ENCODE peak calls at places on chromosomes 4 and X, in ten cellular contexts. One of them, this sample, is unnamed. For H3K4me1 and H3K36me3, the result is how much of the 10 kb centered on the place peaks cover.

GRCh38 chr4:140135529-140136021 is 18.4 kb downstream of the MAML3 start:
- DNase-seq in naive thymus-derived CD4-positive, alpha-beta T cell: no peak
- DNase-seq in PC-9: no peak
- DNase-seq in SK-N-SH: peak
- DNase-seq in mucosa of descending colon: no peak
- DNase-seq in body of pancreas: peak
- DNase-seq in H1: no peak
- DNase-seq in lung: no peak
- DNase-seq in aorta: peak
- DNase-seq in effector memory CD4-positive, alpha-beta T cell: no peak
- DNase-seq in this sample: peak

GRCh38 chr4:39950861-39951481 is 26.7 kb downstream of the PDS5A start:
- DNase-seq in body of pancreas: no peak
- DNase-seq in SK-N-SH: peak
- DNase-seq in effector memory CD4-positive, alpha-beta T cell: no peak
- DNase-seq in mucosa of descending colon: no peak
- DNase-seq in aorta: no peak
- DNase-seq in H1: no peak
- DNase-seq in naive thymus-derived CD4-positive, alpha-beta T cell: no peak
- DNase-seq in lung: no peak
- DNase-seq in PC-9: no peak
- DNase-seq in this sample: no peak

GRCh38 chrX:41397228-41397627 is 49.9 kb upstream of the NYX start:
- DNase-seq in SK-N-SH: no peak
- DNase-seq in effector memory CD4-positive, alpha-beta T cell: no peak
- DNase-seq in H1: no peak
- DNase-seq in mucosa of descending colon: no peak
- DNase-seq in naive thymus-derived CD4-positive, alpha-beta T cell: no peak
- DNase-seq in body of pancreas: no peak
- DNase-seq in PC-9: no peak
- DNase-seq in aorta: no peak
- DNase-seq in lung: no peak
- DNase-seq in this sample: no peak

GRCh38 chrX:38636949-38637819 is 75.8 kb downstream of the TSPAN7 start:
- DNase-seq in effector memory CD4-positive, alpha-beta T cell: no peak
- DNase-seq in aorta: peak
- DNase-seq in SK-N-SH: no peak
- DNase-seq in naive thymus-derived CD4-positive, alpha-beta T cell: no peak
- DNase-seq in PC-9: no peak
- DNase-seq in body of pancreas: peak
- DNase-seq in lung: no peak
- DNase-seq in mucosa of descending colon: no peak
- DNase-seq in H1: no peak
- DNase-seq in this sample: peak

GRCh38 chr4:151917145-151917775 is 156.5 kb upstream of the GATB start:
- DNase-seq in PC-9: no peak
- DNase-seq in mucosa of descending colon: no peak
- DNase-seq in effector memory CD4-positive, alpha-beta T cell: no peak
- DNase-seq in lung: no peak
- DNase-seq in aorta: no peak
- DNase-seq in body of pancreas: no peak
- DNase-seq in SK-N-SH: no peak
- DNase-seq in H1: no peak
- DNase-seq in naive thymus-derived CD4-positive, alpha-beta T cell: no peak
- DNase-seq in this sample: no peak

GRCh38 chr4:48139688-48140087 is 5.6 kb upstream of the TXK start:
- DNase-seq in effector memory CD4-positive, alpha-beta T cell: no peak
- DNase-seq in lung: no peak
- DNase-seq in body of pancreas: peak
- DNase-seq in SK-N-SH: no peak
- DNase-seq in H1: no peak
- DNase-seq in aorta: no peak
- DNase-seq in naive thymus-derived CD4-positive, alpha-beta T cell: peak
- DNase-seq in PC-9: no peak
- DNase-seq in mucosa of descending colon: no peak
- DNase-seq in this sample: no peak

GRCh38 chr4:16236402-16237023 is 10.2 kb upstream of the TAPT1 start:
- DNase-seq in lung: no peak
- DNase-seq in effector memory CD4-positive, alpha-beta T cell: no peak
- DNase-seq in H1: no peak
- DNase-seq in naive thymus-derived CD4-positive, alpha-beta T cell: no peak
- DNase-seq in SK-N-SH: no peak
- DNase-seq in aorta: no peak
- DNase-seq in body of pancreas: no peak
- DNase-seq in PC-9: no peak
- DNase-seq in mucosa of descending colon: no peak
- DNase-seq in this sample: no peak

GRCh38 chr4:95091272-95091671 is 333.5 kb downstream of the BMPR1B start:
- DNase-seq in H1: no peak
- DNase-seq in SK-N-SH: no peak
- DNase-seq in mucosa of descending colon: no peak
- DNase-seq in naive thymus-derived CD4-positive, alpha-beta T cell: no peak
- DNase-seq in effector memory CD4-positive, alpha-beta T cell: no peak
- DNase-seq in aorta: no peak
- DNase-seq in body of pancreas: no peak
- DNase-seq in PC-9: no peak
- DNase-seq in lung: no peak
- DNase-seq in this sample: no peak

GRCh38 chr4:47913858-47914218 is 545 bp downstream of the NFXL1 start:
- DNase-seq in SK-N-SH: no peak
- DNase-seq in mucosa of descending colon: peak
- DNase-seq in effector memory CD4-positive, alpha-beta T cell: peak
- DNase-seq in aorta: peak
- DNase-seq in PC-9: no peak
- DNase-seq in H1: no peak
- DNase-seq in body of pancreas: peak
- DNase-seq in lung: peak
- DNase-seq in naive thymus-derived CD4-positive, alpha-beta T cell: no peak
- DNase-seq in this sample: peak

GRCh38 chrX:40471965-40472648 is 108.7 kb upstream of the ATP6AP2 start:
- DNase-seq in naive thymus-derived CD4-positive, alpha-beta T cell: peak
- DNase-seq in PC-9: no peak
- DNase-seq in SK-N-SH: peak
- DNase-seq in aorta: peak
- DNase-seq in mucosa of descending colon: peak
- DNase-seq in effector memory CD4-positive, alpha-beta T cell: no peak
- DNase-seq in body of pancreas: peak
- DNase-seq in lung: peak
- DNase-seq in H1: no peak
- DNase-seq in this sample: peak

GRCh38 chrX:19792412-19792811 is 95.0 kb downstream of the SH3KBP1 start:
- DNase-seq in H1: no peak
- DNase-seq in PC-9: no peak
- DNase-seq in aorta: no peak
- DNase-seq in naive thymus-derived CD4-positive, alpha-beta T cell: no peak
- DNase-seq in SK-N-SH: no peak
- DNase-seq in effector memory CD4-positive, alpha-beta T cell: no peak
- DNase-seq in lung: no peak
- DNase-seq in mucosa of descending colon: no peak
- DNase-seq in body of pancreas: no peak
- DNase-seq in this sample: no peak

GRCh38 chr4:8184061-8184460 is 15.0 kb upstream of the SH3TC1 start:
- DNase-seq in lung: no peak
- DNase-seq in mucosa of descending colon: no peak
- DNase-seq in SK-N-SH: no peak
- DNase-seq in PC-9: no peak
- DNase-seq in effector memory CD4-positive, alpha-beta T cell: no peak
- DNase-seq in naive thymus-derived CD4-positive, alpha-beta T cell: no peak
- DNase-seq in aorta: no peak
- DNase-seq in H1: no peak
- DNase-seq in body of pancreas: no peak
- DNase-seq in this sample: no peak

GRCh38 chr4:8185280-8185679 is 13.8 kb upstream of the SH3TC1 start:
- DNase-seq in mucosa of descending colon: no peak
- DNase-seq in lung: no peak
- DNase-seq in aorta: no peak
- DNase-seq in PC-9: no peak
- DNase-seq in H1: no peak
- DNase-seq in effector memory CD4-positive, alpha-beta T cell: no peak
- DNase-seq in body of pancreas: no peak
- DNase-seq in naive thymus-derived CD4-positive, alpha-beta T cell: no peak
- DNase-seq in SK-N-SH: no peak
- DNase-seq in this sample: no peak

GRCh38 chr4:8188085-8188484 is 11.0 kb upstream of the SH3TC1 start:
- DNase-seq in effector memory CD4-positive, alpha-beta T cell: no peak
- DNase-seq in naive thymus-derived CD4-positive, alpha-beta T cell: no peak
- DNase-seq in PC-9: no peak
- DNase-seq in lung: no peak
- DNase-seq in mucosa of descending colon: no peak
- DNase-seq in H1: no peak
- DNase-seq in aorta: no peak
- DNase-seq in SK-N-SH: peak
- DNase-seq in body of pancreas: no peak
- DNase-seq in this sample: no peak

GRCh38 chr4:8186883-8187282 is 12.2 kb upstream of the SH3TC1 start:
- DNase-seq in effector memory CD4-positive, alpha-beta T cell: no peak
- DNase-seq in aorta: no peak
- DNase-seq in naive thymus-derived CD4-positive, alpha-beta T cell: no peak
- DNase-seq in SK-N-SH: no peak
- DNase-seq in PC-9: no peak
- DNase-seq in body of pancreas: no peak
- DNase-seq in H1: no peak
- DNase-seq in lung: no peak
- DNase-seq in mucosa of descending colon: no peak
- DNase-seq in this sample: no peak

GRCh38 chr4:8185930-8186329 is 13.2 kb upstream of the SH3TC1 start:
- DNase-seq in naive thymus-derived CD4-positive, alpha-beta T cell: no peak
- DNase-seq in PC-9: no peak
- DNase-seq in body of pancreas: no peak
- DNase-seq in mucosa of descending colon: no peak
- DNase-seq in aorta: no peak
- DNase-seq in effector memory CD4-positive, alpha-beta T cell: no peak
- DNase-seq in lung: no peak
- DNase-seq in H1: no peak
- DNase-seq in SK-N-SH: peak
- DNase-seq in this sample: no peak
- H3K4me1 ChIP-seq in naive thymus-derived CD4-positive, alpha-beta T cell: under half
- H3K4me1 ChIP-seq in PC-9: under half
- H3K4me1 ChIP-seq in body of pancreas: under half
- H3K4me1 ChIP-seq in mucosa of descending colon: under half
- H3K4me1 ChIP-seq in aorta: under half
- H3K4me1 ChIP-seq in effector memory CD4-positive, alpha-beta T cell: under half
- H3K4me1 ChIP-seq in lung: under half
- H3K4me1 ChIP-seq in H1: under half
- H3K4me1 ChIP-seq in SK-N-SH: under half
- H3K4me1 ChIP-seq in this sample: under half

DNA sequence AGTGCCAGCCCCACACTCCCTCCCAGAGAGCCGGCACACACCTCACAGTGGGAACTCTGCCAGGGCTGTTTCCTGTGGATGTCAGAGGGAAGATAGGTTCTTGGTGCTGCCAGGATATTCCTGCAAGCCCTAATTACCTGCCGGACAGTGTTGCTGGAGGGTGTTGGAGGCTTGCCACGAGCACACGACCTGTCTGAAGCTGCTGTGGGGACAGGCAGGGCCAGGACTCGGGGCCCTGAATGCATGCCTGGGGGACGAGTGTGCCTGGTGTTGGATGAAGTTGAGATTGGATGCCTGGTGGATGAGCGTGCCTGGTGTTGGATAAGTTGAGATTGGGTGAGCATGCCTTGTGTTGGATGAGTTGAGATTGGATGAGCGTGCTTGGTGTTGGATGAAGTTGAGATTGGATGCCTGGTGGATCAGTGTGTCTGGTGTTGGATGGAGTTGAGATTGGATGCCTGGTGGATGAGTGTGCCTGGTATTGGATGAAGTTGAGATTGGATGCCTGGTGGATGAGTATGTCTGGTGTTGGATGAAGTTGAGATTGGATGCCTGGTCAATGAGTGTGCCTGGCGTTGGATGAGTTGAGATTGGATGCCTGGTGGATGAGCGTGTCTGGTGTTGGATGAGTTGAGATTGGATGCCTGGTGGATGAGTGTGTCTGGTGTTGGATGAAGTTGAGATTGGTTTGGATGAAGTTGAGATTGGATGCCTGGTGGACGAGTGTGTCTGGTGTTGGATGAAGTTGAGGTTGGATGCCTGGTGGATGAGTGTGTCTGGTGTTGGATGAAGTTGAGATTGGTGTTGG is 23.2 kb upstream of the UVSSA start:
- DNase-seq in H1: no peak
- DNase-seq in aorta: no peak
- DNase-seq in mucosa of descending colon: no peak
- DNase-seq in PC-9: peak
- DNase-seq in effector memory CD4-positive, alpha-beta T cell: no peak
- DNase-seq in SK-N-SH: no peak
- DNase-seq in body of pancreas: no peak
- DNase-seq in naive thymus-derived CD4-positive, alpha-beta T cell: no peak
- DNase-seq in lung: no peak
- DNase-seq in this sample: no peak
- H3K36me3 ChIP-seq in H1: under half
- H3K36me3 ChIP-seq in aorta: under half
- H3K36me3 ChIP-seq in mucosa of descending colon: under half
- H3K36me3 ChIP-seq in PC-9: under half
- H3K36me3 ChIP-seq in effector memory CD4-positive, alpha-beta T cell: under half
- H3K36me3 ChIP-seq in SK-N-SH: under half
- H3K36me3 ChIP-seq in body of pancreas: under half
- H3K36me3 ChIP-seq in naive thymus-derived CD4-positive, alpha-beta T cell: half or more
- H3K36me3 ChIP-seq in lung: under half
- H3K36me3 ChIP-seq in this sample: half or more

DNA sequence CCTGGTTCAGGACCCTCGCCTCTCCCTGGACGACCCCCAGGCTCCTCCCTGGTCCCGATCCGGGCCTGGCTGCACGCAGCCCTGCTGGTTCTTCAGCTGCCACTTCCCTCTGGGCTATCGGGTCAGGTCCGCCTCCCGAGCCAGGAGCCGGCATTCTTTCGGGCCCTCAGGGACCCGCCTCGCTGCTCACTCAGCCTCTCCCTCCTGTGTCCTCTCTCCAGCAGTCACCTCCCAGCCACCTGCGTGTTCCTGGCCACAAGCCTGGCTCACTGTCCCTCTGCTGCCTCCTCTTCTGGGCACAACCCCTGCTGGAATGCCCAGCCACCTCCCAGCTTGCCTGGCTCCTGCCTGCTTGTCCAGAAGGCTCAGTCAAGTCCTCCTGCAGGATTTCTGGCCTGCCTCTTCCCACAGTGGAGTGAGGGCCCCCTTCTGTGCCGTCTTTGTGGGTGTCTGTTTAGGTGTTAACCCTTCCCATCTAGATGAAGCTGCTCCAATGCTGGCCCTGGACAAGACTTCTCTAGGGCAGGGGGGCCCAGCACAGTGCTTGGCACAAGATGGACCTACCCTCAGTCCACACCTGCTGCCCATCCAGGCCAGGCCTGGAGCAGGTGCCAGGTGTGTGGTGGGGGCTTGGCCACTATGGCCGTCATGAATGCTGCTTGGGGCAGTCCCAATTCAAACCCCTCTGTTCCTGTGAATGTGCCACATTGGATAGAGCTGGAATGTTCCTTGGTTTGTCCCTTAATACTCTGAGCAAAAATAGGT is 2.2 kb downstream of the WFS1 start:
- DNase-seq in naive thymus-derived CD4-positive, alpha-beta T cell: no peak
- DNase-seq in H1: no peak
- DNase-seq in mucosa of descending colon: no peak
- DNase-seq in body of pancreas: peak
- DNase-seq in lung: peak
- DNase-seq in aorta: no peak
- DNase-seq in SK-N-SH: no peak
- DNase-seq in effector memory CD4-positive, alpha-beta T cell: no peak
- DNase-seq in PC-9: no peak
- DNase-seq in this sample: no peak
- H3K4me1 ChIP-seq in naive thymus-derived CD4-positive, alpha-beta T cell: under half
- H3K4me1 ChIP-seq in H1: under half
- H3K4me1 ChIP-seq in mucosa of descending colon: under half
- H3K4me1 ChIP-seq in body of pancreas: under half
- H3K4me1 ChIP-seq in lung: under half
- H3K4me1 ChIP-seq in aorta: under half
- H3K4me1 ChIP-seq in SK-N-SH: under half
- H3K4me1 ChIP-seq in effector memory CD4-positive, alpha-beta T cell: under half
- H3K4me1 ChIP-seq in PC-9: under half
- H3K4me1 ChIP-seq in this sample: under half

GRCh38 chr4:56460085-56460484 is 7.3 kb upstream of the SRP72 start:
- DNase-seq in mucosa of descending colon: no peak
- DNase-seq in naive thymus-derived CD4-positive, alpha-beta T cell: no peak
- DNase-seq in aorta: no peak
- DNase-seq in effector memory CD4-positive, alpha-beta T cell: no peak
- DNase-seq in lung: no peak
- DNase-seq in SK-N-SH: no peak
- DNase-seq in H1: no peak
- DNase-seq in PC-9: no peak
- DNase-seq in body of pancreas: no peak
- DNase-seq in this sample: no peak
- H3K36me3 ChIP-seq in mucosa of descending colon: under half
- H3K36me3 ChIP-seq in naive thymus-derived CD4-positive, alpha-beta T cell: half or more
- H3K36me3 ChIP-seq in aorta: under half
- H3K36me3 ChIP-seq in effector memory CD4-positive, alpha-beta T cell: under half
- H3K36me3 ChIP-seq in lung: under half
- H3K36me3 ChIP-seq in SK-N-SH: half or more
- H3K36me3 ChIP-seq in H1: half or more
- H3K36me3 ChIP-seq in PC-9: under half
- H3K36me3 ChIP-seq in body of pancreas: under half
- H3K36me3 ChIP-seq in this sample: half or more

This sample was measured in BE2C.